ENCODE peak calls at places on chromosomes 4 and X, in six cellular contexts. N is NCI-H226; E is stimulated activated CD4-positive, alpha-beta T cell treated with anti-CD3 and anti-CD28 coated beads, Interleukin-12 subunit alpha, Interleukin-12 subunit beta, amount 100 ng/mL, for 24 hours; T is choroid plexus epithelial cell; M is retinal pigment epithelial cell; O is small intestine. C is an unnamed sample.

GRCh38 chr4:1401409-1402020 is 4.7 kb downstream of the NKX1-1 start:
- DNase-seq in O (no peak), E (no peak), M (no peak), N (no peak), T (no peak), C (no peak)

GRCh38 chrX:48532201-48532600 is 7.3 kb upstream of the TBC1D25 start:
- DNase-seq in M (no peak), O (no peak), N (no peak), E (no peak), T (no peak), C (no peak)

GRCh38 chr4:38306482-38307071 is 346.4 kb downstream of the PTTG2 start:
- DNase-seq in M (no peak), T (no peak), N (no peak), O (no peak), E (no peak), C (no peak)

GRCh38 chr4:953574-953915 is 19.8 kb downstream of the DGKQ start:
- DNase-seq in E (no peak), M (no peak), T (no peak), O (no peak), N (no peak), C (no peak)

GRCh38 chr4:143202824-143203223 is 18.1 kb downstream of the USP38 start:
- DNase-seq in T (peak; percentile 41), N (no peak), M (no peak), O (no peak), E (no peak), C (no peak)

GRCh38 chr4:139416073-139416673 is 37.7 kb upstream of the RAB33B start:
- DNase-seq in O (peak; percentile 31), M (no peak), E (no peak), T (peak; percentile 80), N (no peak), C (peak; percentile 58)

GRCh38 chrX:29662759-29663503 is 552.4 kb upstream of the MAGEB2 start:
- DNase-seq in N (peak; percentile 89), M (peak; percentile 78), E (no peak), T (peak; percentile 92), O (no peak), C (peak; percentile 76)

GRCh38 chr4:145785391-145786008 is 105.6 kb downstream of the C4orf51 start:
- DNase-seq in E (no peak), M (no peak), O (no peak), T (no peak), N (no peak), C (no peak)

GRCh38 chr4:112031712-112032328 is 113.4 kb upstream of the FAM241A start:
- DNase-seq in E (no peak), T (peak; percentile 80), N (peak; percentile 8), O (peak; percentile 53), M (no peak), C (peak; percentile 31)

GRCh38 chrX:44020693-44021092 is 47.5 kb upstream of the NDP start:
- DNase-seq in N (no peak), E (no peak), T (no peak), O (no peak), M (no peak), C (no peak)

GRCh38 chr4:3320361-3321023 is 27.7 kb downstream of the RGS12 start:
- DNase-seq in O (no peak), M (no peak), N (no peak), E (no peak), T (no peak), C (no peak)

GRCh38 chr4:76308548-76308947 is 2.0 kb downstream of the STBD1 start:
- DNase-seq in M (no peak), T (peak; percentile 13), E (no peak), O (peak; percentile 83), N (no peak), C (no peak)

GRCh38 chrX:41189156-41189555 is 103.9 kb downstream of the USP9X start:
- DNase-seq in O (no peak), M (no peak), N (no peak), E (no peak), T (no peak), C (no peak)

GRCh38 chrX:22950278-22951266 is 49.2 kb upstream of the DDX53 start:
- DNase-seq in T (peak; percentile 94), O (peak; percentile 0), N (peak; percentile 85), M (peak; percentile 47), E (no peak), C (peak; percentile 18)

GRCh38 chrX:9824554-9824953 is 38.3 kb downstream of the SHROOM2 start:
- DNase-seq in T (peak; percentile 14), N (no peak), E (no peak), O (no peak), M (no peak), C (no peak)

GRCh38 chr4:52957220-52957686 is 95.1 kb downstream of the RASL11B start:
- DNase-seq in M (no peak), T (peak; percentile 56), O (peak; percentile 24), E (no peak), N (no peak), C (no peak)

GRCh38 chrX:1358793-1359476 is 22.4 kb downstream of the IL3RA start:
- DNase-seq in O (no peak), M (no peak), T (no peak), E (no peak), N (no peak), C (no peak)

GRCh38 chr4:183541081-183542045 is 36.5 kb downstream of the ING2 start:
- DNase-seq in E (no peak), M (peak; percentile 23), N (no peak), O (no peak), T (peak; percentile 77), C (no peak)

GRCh38 chrX:41090568-41091238 is 5.5 kb downstream of the USP9X start:
- DNase-seq in T (peak; percentile 47), N (no peak), E (no peak), O (no peak), M (no peak), C (no peak)

GRCh38 chr4:83618431-83618830 is 82.5 kb downstream of the GPAT3 start:
- DNase-seq in O (peak; percentile 92), T (peak; percentile 81), E (no peak), N (peak; percentile 78), M (peak; percentile 73), C (peak; percentile 45)